ENCODE peak calls at places on chromosomes 1 and 21, in four cellular contexts. One of them, this sample, is unnamed.

GRCh38 chr1:54498383-54499096 is 49.5 kb upstream of the ACOT11 start:
- DNase-seq in upper lobe of right lung: no peak
- DNase-seq in lung: no peak
- DNase-seq in activated CD8-positive, alpha-beta T cell treated with anti-CD3 and anti-CD28 coated beads for 36 hours: no peak
- DNase-seq in this sample: no peak

GRCh38 chr1:17012775-17013501 is 1.2 kb upstream of the ATP13A2 start:
- DNase-seq in upper lobe of right lung: peak; percentile 40
- DNase-seq in lung: no peak
- DNase-seq in activated CD8-positive, alpha-beta T cell treated with anti-CD3 and anti-CD28 coated beads for 36 hours: no peak
- DNase-seq in this sample: no peak

GRCh38 chr1:27341525-27342252 is at the start of gene SYTL1:
- DNase-seq in upper lobe of right lung: peak; percentile 86
- DNase-seq in lung: peak; percentile 66
- DNase-seq in activated CD8-positive, alpha-beta T cell treated with anti-CD3 and anti-CD28 coated beads for 36 hours: peak; percentile 85
- DNase-seq in this sample: peak; percentile 83

GRCh38 chr1:237179511-237179910 is 137.5 kb downstream of the RYR2 start:
- DNase-seq in upper lobe of right lung: no peak
- DNase-seq in lung: no peak
- DNase-seq in activated CD8-positive, alpha-beta T cell treated with anti-CD3 and anti-CD28 coated beads for 36 hours: no peak
- DNase-seq in this sample: no peak

GRCh38 chr1:173554089-173554488 is 48.8 kb downstream of the SLC9C2 start:
- DNase-seq in upper lobe of right lung: no peak
- DNase-seq in lung: no peak
- DNase-seq in activated CD8-positive, alpha-beta T cell treated with anti-CD3 and anti-CD28 coated beads for 36 hours: no peak
- DNase-seq in this sample: no peak

GRCh38 chr1:227731241-227731677 is 3.8 kb downstream of the JMJD4 start:
- DNase-seq in upper lobe of right lung: no peak
- DNase-seq in lung: no peak
- DNase-seq in activated CD8-positive, alpha-beta T cell treated with anti-CD3 and anti-CD28 coated beads for 36 hours: no peak
- DNase-seq in this sample: no peak

GRCh38 chr1:112446411-112446810 is 50.4 kb downstream of the CTTNBP2NL start:
- DNase-seq in upper lobe of right lung: no peak
- DNase-seq in lung: no peak
- DNase-seq in activated CD8-positive, alpha-beta T cell treated with anti-CD3 and anti-CD28 coated beads for 36 hours: no peak
- DNase-seq in this sample: no peak

GRCh38 chr1:170196490-170196889 is 50.7 kb downstream of the NTMT2 start:
- DNase-seq in upper lobe of right lung: no peak
- DNase-seq in lung: no peak
- DNase-seq in activated CD8-positive, alpha-beta T cell treated with anti-CD3 and anti-CD28 coated beads for 36 hours: no peak
- DNase-seq in this sample: no peak

GRCh38 chr1:45329445-45329844 is 2.8 kb downstream of the HPDL start:
- DNase-seq in upper lobe of right lung: no peak
- DNase-seq in lung: no peak
- DNase-seq in activated CD8-positive, alpha-beta T cell treated with anti-CD3 and anti-CD28 coated beads for 36 hours: no peak
- DNase-seq in this sample: peak; percentile 19

GRCh38 chr1:107277022-107277421 is 136.2 kb downstream of the NTNG1 start:
- DNase-seq in upper lobe of right lung: no peak
- DNase-seq in lung: no peak
- DNase-seq in activated CD8-positive, alpha-beta T cell treated with anti-CD3 and anti-CD28 coated beads for 36 hours: peak; percentile 13
- DNase-seq in this sample: no peak

GRCh38 chr1:54463259-54464030 is 57.3 kb upstream of the SSBP3 start:
- DNase-seq in upper lobe of right lung: peak; percentile 27
- DNase-seq in lung: no peak
- DNase-seq in activated CD8-positive, alpha-beta T cell treated with anti-CD3 and anti-CD28 coated beads for 36 hours: no peak
- DNase-seq in this sample: no peak

GRCh38 chr1:208163542-208163941 is 80.6 kb downstream of the PLXNA2 start:
- DNase-seq in upper lobe of right lung: no peak
- DNase-seq in lung: no peak
- DNase-seq in activated CD8-positive, alpha-beta T cell treated with anti-CD3 and anti-CD28 coated beads for 36 hours: no peak
- DNase-seq in this sample: no peak

GRCh38 chr1:46699670-46700069 is 19.2 kb downstream of the EFCAB14 start:
- DNase-seq in upper lobe of right lung: no peak
- DNase-seq in lung: no peak
- DNase-seq in activated CD8-positive, alpha-beta T cell treated with anti-CD3 and anti-CD28 coated beads for 36 hours: no peak
- DNase-seq in this sample: no peak

GRCh38 chr21:16578912-16579311 is 849.1 kb downstream of the USP25 start:
- DNase-seq in upper lobe of right lung: no peak
- DNase-seq in lung: no peak
- DNase-seq in activated CD8-positive, alpha-beta T cell treated with anti-CD3 and anti-CD28 coated beads for 36 hours: no peak
- DNase-seq in this sample: no peak

GRCh38 chr1:163709636-163710035 is 387.9 kb downstream of the NUF2 start:
- DNase-seq in upper lobe of right lung: no peak
- DNase-seq in lung: no peak
- DNase-seq in activated CD8-positive, alpha-beta T cell treated with anti-CD3 and anti-CD28 coated beads for 36 hours: no peak
- DNase-seq in this sample: no peak

GRCh38 chr1:70436617-70437236 is 25.7 kb downstream of the CTH start:
- DNase-seq in upper lobe of right lung: no peak
- DNase-seq in lung: no peak
- DNase-seq in activated CD8-positive, alpha-beta T cell treated with anti-CD3 and anti-CD28 coated beads for 36 hours: no peak
- DNase-seq in this sample: no peak

GRCh38 chr1:236516929-236517704 is 6.7 kb upstream of the LGALS8 start:
- DNase-seq in upper lobe of right lung: no peak
- DNase-seq in lung: no peak
- DNase-seq in activated CD8-positive, alpha-beta T cell treated with anti-CD3 and anti-CD28 coated beads for 36 hours: no peak
- DNase-seq in this sample: no peak

GRCh38 chr1:15542685-15543588 is 16.3 kb downstream of the DNAJC16 start:
- DNase-seq in upper lobe of right lung: peak; percentile 30
- DNase-seq in lung: no peak
- DNase-seq in activated CD8-positive, alpha-beta T cell treated with anti-CD3 and anti-CD28 coated beads for 36 hours: no peak
- DNase-seq in this sample: no peak

GRCh38 chr21:14773777-14774345 is 227.7 kb upstream of the SAMSN1 start:
- DNase-seq in upper lobe of right lung: no peak
- DNase-seq in lung: peak; percentile 43
- DNase-seq in activated CD8-positive, alpha-beta T cell treated with anti-CD3 and anti-CD28 coated beads for 36 hours: peak; percentile 79
- DNase-seq in this sample: peak; percentile 21

GRCh38 chr1:21244986-21245687 is 45.1 kb downstream of the ECE1 start:
- DNase-seq in upper lobe of right lung: no peak
- DNase-seq in lung: no peak
- DNase-seq in activated CD8-positive, alpha-beta T cell treated with anti-CD3 and anti-CD28 coated beads for 36 hours: no peak
- DNase-seq in this sample: no peak
- TF ChIP-seq CTCF in upper lobe of right lung: peak; percentile 30
- TF ChIP-seq CTCF in lung: no peak
- TF ChIP-seq CTCF in activated CD8-positive, alpha-beta T cell treated with anti-CD3 and anti-CD28 coated beads for 36 hours: peak; percentile 43
- TF ChIP-seq CTCF in this sample: peak; percentile 3

DNA sequence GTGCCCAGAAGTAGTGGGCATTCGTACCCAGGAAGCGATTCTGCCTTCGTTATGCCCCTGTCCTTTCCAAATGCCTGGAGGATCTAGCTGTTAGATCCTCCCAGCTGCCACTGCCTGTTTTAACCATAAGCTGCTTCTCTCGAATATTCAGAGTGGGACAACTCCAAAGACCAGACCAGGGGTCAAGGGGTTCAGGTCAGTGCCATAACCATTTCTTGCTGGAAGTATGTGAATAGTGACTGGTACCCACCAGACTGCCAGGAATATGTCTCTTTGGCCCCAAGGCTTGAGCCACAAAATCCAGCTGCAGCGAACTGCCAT is 914 bp upstream of the MTF1 start:
- DNase-seq in upper lobe of right lung: no peak
- DNase-seq in lung: no peak
- DNase-seq in activated CD8-positive, alpha-beta T cell treated with anti-CD3 and anti-CD28 coated beads for 36 hours: no peak
- DNase-seq in this sample: no peak
- TF ChIP-seq CTCF in upper lobe of right lung: peak; percentile 4
- TF ChIP-seq CTCF in lung: no peak
- TF ChIP-seq CTCF in activated CD8-positive, alpha-beta T cell treated with anti-CD3 and anti-CD28 coated beads for 36 hours: peak; percentile 48
- TF ChIP-seq CTCF in this sample: no peak

GRCh38 chr1:33378976-33379375 is 51.9 kb downstream of the PHC2 start:
- DNase-seq in upper lobe of right lung: no peak
- DNase-seq in lung: no peak
- DNase-seq in activated CD8-positive, alpha-beta T cell treated with anti-CD3 and anti-CD28 coated beads for 36 hours: no peak
- DNase-seq in this sample: no peak
- TF ChIP-seq CTCF in upper lobe of right lung: peak; percentile 16
- TF ChIP-seq CTCF in lung: no peak
- TF ChIP-seq CTCF in activated CD8-positive, alpha-beta T cell treated with anti-CD3 and anti-CD28 coated beads for 36 hours: no peak
- TF ChIP-seq CTCF in this sample: no peak

GRCh38 chr21:31786164-31786920 is 54.4 kb upstream of the SCAF4 start:
- DNase-seq in upper lobe of right lung: no peak
- DNase-seq in lung: peak; percentile 32
- DNase-seq in activated CD8-positive, alpha-beta T cell treated with anti-CD3 and anti-CD28 coated beads for 36 hours: no peak
- DNase-seq in this sample: no peak
- TF ChIP-seq CTCF in upper lobe of right lung: no peak
- TF ChIP-seq CTCF in lung: no peak
- TF ChIP-seq CTCF in activated CD8-positive, alpha-beta T cell treated with anti-CD3 and anti-CD28 coated beads for 36 hours: peak; percentile 75
- TF ChIP-seq CTCF in this sample: no peak

This sample was measured in GM10248.